ENCODE peak calls at places on chromosomes 16 and 17, in nine cellular contexts. One of them, this sample, is unnamed.

GRCh38 chr16:67673712-67674580 is 7.3 kb downstream of the C16orf86 start:
- DNase-seq in K562: no peak
- DNase-seq in CD8-positive, alpha-beta T cell: no peak
- DNase-seq in AG04450: no peak
- DNase-seq in cardiac muscle cell: no peak
- DNase-seq in CD4-positive, CD25-positive, alpha-beta regulatory T cell: no peak
- DNase-seq in body of pancreas: peak; percentile 82
- DNase-seq in dorsolateral prefrontal cortex: no peak
- DNase-seq in tibial nerve: peak; percentile 47
- DNase-seq in this sample: no peak

GRCh38 chr16:57354311-57354710 is 4.3 kb upstream of the CCL22 start:
- DNase-seq in K562: no peak
- DNase-seq in CD8-positive, alpha-beta T cell: no peak
- DNase-seq in AG04450: no peak
- DNase-seq in cardiac muscle cell: no peak
- DNase-seq in CD4-positive, CD25-positive, alpha-beta regulatory T cell: no peak
- DNase-seq in body of pancreas: no peak
- DNase-seq in dorsolateral prefrontal cortex: no peak
- DNase-seq in tibial nerve: no peak
- DNase-seq in this sample: no peak

GRCh38 chr16:9597967-9598730 is 506.7 kb downstream of the HAPSTR1 start:
- DNase-seq in K562: peak; percentile 71
- DNase-seq in CD8-positive, alpha-beta T cell: no peak
- DNase-seq in AG04450: no peak
- DNase-seq in cardiac muscle cell: no peak
- DNase-seq in CD4-positive, CD25-positive, alpha-beta regulatory T cell: no peak
- DNase-seq in body of pancreas: no peak
- DNase-seq in dorsolateral prefrontal cortex: no peak
- DNase-seq in tibial nerve: no peak
- DNase-seq in this sample: no peak

GRCh38 chr17:79114455-79115301 is 40.1 kb downstream of the ENGASE start:
- DNase-seq in K562: no peak
- DNase-seq in CD8-positive, alpha-beta T cell: no peak
- DNase-seq in AG04450: no peak
- DNase-seq in cardiac muscle cell: peak; percentile 47
- DNase-seq in CD4-positive, CD25-positive, alpha-beta regulatory T cell: no peak
- DNase-seq in body of pancreas: peak; percentile 66
- DNase-seq in dorsolateral prefrontal cortex: no peak
- DNase-seq in tibial nerve: peak; percentile 19
- DNase-seq in this sample: no peak

GRCh38 chr16:47779201-47780016 is 318.3 kb downstream of the PHKB start:
- DNase-seq in K562: peak; percentile 52
- DNase-seq in CD8-positive, alpha-beta T cell: peak; percentile 12
- DNase-seq in AG04450: no peak
- DNase-seq in cardiac muscle cell: no peak
- DNase-seq in CD4-positive, CD25-positive, alpha-beta regulatory T cell: peak; percentile 3
- DNase-seq in body of pancreas: no peak
- DNase-seq in dorsolateral prefrontal cortex: peak; percentile 46
- DNase-seq in tibial nerve: no peak
- DNase-seq in this sample: no peak

GRCh38 chr16:15765116-15765515 is 91.7 kb downstream of the MYH11 start:
- DNase-seq in K562: no peak
- DNase-seq in CD8-positive, alpha-beta T cell: no peak
- DNase-seq in AG04450: no peak
- DNase-seq in cardiac muscle cell: no peak
- DNase-seq in CD4-positive, CD25-positive, alpha-beta regulatory T cell: no peak
- DNase-seq in body of pancreas: no peak
- DNase-seq in dorsolateral prefrontal cortex: no peak
- DNase-seq in tibial nerve: no peak
- DNase-seq in this sample: no peak

GRCh38 chr17:40938981-40939380 is 1.5 kb upstream of the KRT23 start:
- DNase-seq in K562: no peak
- DNase-seq in CD8-positive, alpha-beta T cell: no peak
- DNase-seq in AG04450: no peak
- DNase-seq in cardiac muscle cell: no peak
- DNase-seq in CD4-positive, CD25-positive, alpha-beta regulatory T cell: no peak
- DNase-seq in body of pancreas: no peak
- DNase-seq in dorsolateral prefrontal cortex: no peak
- DNase-seq in tibial nerve: no peak
- DNase-seq in this sample: no peak

GRCh38 chr17:74276561-74277009 is 2.6 kb downstream of the DNAI2 start:
- DNase-seq in K562: no peak
- DNase-seq in CD8-positive, alpha-beta T cell: no peak
- DNase-seq in AG04450: no peak
- DNase-seq in cardiac muscle cell: no peak
- DNase-seq in CD4-positive, CD25-positive, alpha-beta regulatory T cell: no peak
- DNase-seq in body of pancreas: no peak
- DNase-seq in dorsolateral prefrontal cortex: peak; percentile 38
- DNase-seq in tibial nerve: peak; percentile 36
- DNase-seq in this sample: no peak

GRCh38 chr16:23784811-23785447 is 30.1 kb downstream of the CHP2 start:
- DNase-seq in K562: peak; percentile 79
- DNase-seq in CD8-positive, alpha-beta T cell: no peak
- DNase-seq in AG04450: no peak
- DNase-seq in cardiac muscle cell: no peak
- DNase-seq in CD4-positive, CD25-positive, alpha-beta regulatory T cell: no peak
- DNase-seq in body of pancreas: no peak
- DNase-seq in dorsolateral prefrontal cortex: no peak
- DNase-seq in tibial nerve: no peak
- DNase-seq in this sample: peak; percentile 91

GRCh38 chr17:46851029-46851741 is at the start of gene WNT9B:
- DNase-seq in K562: peak; percentile 79
- DNase-seq in CD8-positive, alpha-beta T cell: no peak
- DNase-seq in AG04450: no peak
- DNase-seq in cardiac muscle cell: peak; percentile 79
- DNase-seq in CD4-positive, CD25-positive, alpha-beta regulatory T cell: no peak
- DNase-seq in body of pancreas: peak; percentile 69
- DNase-seq in dorsolateral prefrontal cortex: no peak
- DNase-seq in tibial nerve: no peak
- DNase-seq in this sample: no peak

GRCh38 chr16:27428035-27428785 is 26.2 kb downstream of the IL21R start:
- DNase-seq in K562: no peak
- DNase-seq in CD8-positive, alpha-beta T cell: peak; percentile 9
- DNase-seq in AG04450: no peak
- DNase-seq in cardiac muscle cell: no peak
- DNase-seq in CD4-positive, CD25-positive, alpha-beta regulatory T cell: no peak
- DNase-seq in body of pancreas: no peak
- DNase-seq in dorsolateral prefrontal cortex: no peak
- DNase-seq in tibial nerve: no peak
- DNase-seq in this sample: no peak

GRCh38 chr17:38533706-38534497 is 71.8 kb downstream of the SRCIN1 start:
- DNase-seq in K562: no peak
- DNase-seq in CD8-positive, alpha-beta T cell: no peak
- DNase-seq in AG04450: no peak
- DNase-seq in cardiac muscle cell: no peak
- DNase-seq in CD4-positive, CD25-positive, alpha-beta regulatory T cell: no peak
- DNase-seq in body of pancreas: no peak
- DNase-seq in dorsolateral prefrontal cortex: no peak
- DNase-seq in tibial nerve: no peak
- DNase-seq in this sample: no peak

GRCh38 chr16:88917146-88917914 is 50.9 kb upstream of the PABPN1L start:
- DNase-seq in K562: no peak
- DNase-seq in CD8-positive, alpha-beta T cell: no peak
- DNase-seq in AG04450: no peak
- DNase-seq in cardiac muscle cell: peak; percentile 63
- DNase-seq in CD4-positive, CD25-positive, alpha-beta regulatory T cell: no peak
- DNase-seq in body of pancreas: no peak
- DNase-seq in dorsolateral prefrontal cortex: no peak
- DNase-seq in tibial nerve: no peak
- DNase-seq in this sample: no peak

GRCh38 chr16:75267631-75268264 is 16.3 kb upstream of the BCAR1 start:
- DNase-seq in K562: no peak
- DNase-seq in CD8-positive, alpha-beta T cell: no peak
- DNase-seq in AG04450: no peak
- DNase-seq in cardiac muscle cell: peak; percentile 90
- DNase-seq in CD4-positive, CD25-positive, alpha-beta regulatory T cell: no peak
- DNase-seq in body of pancreas: peak; percentile 95
- DNase-seq in dorsolateral prefrontal cortex: peak; percentile 71
- DNase-seq in tibial nerve: no peak
- DNase-seq in this sample: no peak

GRCh38 chr16:78487471-78487870 is 388.0 kb downstream of the WWOX start:
- DNase-seq in K562: no peak
- DNase-seq in CD8-positive, alpha-beta T cell: no peak
- DNase-seq in AG04450: no peak
- DNase-seq in cardiac muscle cell: no peak
- DNase-seq in CD4-positive, CD25-positive, alpha-beta regulatory T cell: no peak
- DNase-seq in body of pancreas: no peak
- DNase-seq in dorsolateral prefrontal cortex: no peak
- DNase-seq in tibial nerve: no peak
- DNase-seq in this sample: no peak

GRCh38 chr16:89912143-89912542 is 6.5 kb upstream of the MC1R start:
- DNase-seq in K562: no peak
- DNase-seq in CD8-positive, alpha-beta T cell: no peak
- DNase-seq in AG04450: no peak
- DNase-seq in cardiac muscle cell: no peak
- DNase-seq in CD4-positive, CD25-positive, alpha-beta regulatory T cell: no peak
- DNase-seq in body of pancreas: no peak
- DNase-seq in dorsolateral prefrontal cortex: no peak
- DNase-seq in tibial nerve: no peak
- DNase-seq in this sample: no peak

GRCh38 chr17:18230288-18231141 is 5.1 kb downstream of the LLGL1 start:
- DNase-seq in K562: no peak
- DNase-seq in CD8-positive, alpha-beta T cell: no peak
- DNase-seq in AG04450: no peak
- DNase-seq in cardiac muscle cell: no peak
- DNase-seq in CD4-positive, CD25-positive, alpha-beta regulatory T cell: no peak
- DNase-seq in body of pancreas: no peak
- DNase-seq in dorsolateral prefrontal cortex: peak; percentile 83
- DNase-seq in tibial nerve: no peak
- DNase-seq in this sample: no peak

GRCh38 chr16:88585269-88585668 is 15.1 kb downstream of the ZC3H18 start:
- DNase-seq in K562: no peak
- DNase-seq in CD8-positive, alpha-beta T cell: no peak
- DNase-seq in AG04450: no peak
- DNase-seq in cardiac muscle cell: no peak
- DNase-seq in CD4-positive, CD25-positive, alpha-beta regulatory T cell: no peak
- DNase-seq in body of pancreas: no peak
- DNase-seq in dorsolateral prefrontal cortex: no peak
- DNase-seq in tibial nerve: no peak
- DNase-seq in this sample: no peak

GRCh38 chr17:5667871-5668270 is 83.6 kb upstream of the NLRP1 start:
- DNase-seq in K562: no peak
- DNase-seq in CD8-positive, alpha-beta T cell: no peak
- DNase-seq in AG04450: no peak
- DNase-seq in cardiac muscle cell: no peak
- DNase-seq in CD4-positive, CD25-positive, alpha-beta regulatory T cell: no peak
- DNase-seq in body of pancreas: no peak
- DNase-seq in dorsolateral prefrontal cortex: no peak
- DNase-seq in tibial nerve: no peak
- DNase-seq in this sample: no peak

GRCh38 chr17:81085420-81085911 is 50.5 kb downstream of the BAIAP2 start:
- DNase-seq in K562: no peak
- DNase-seq in CD8-positive, alpha-beta T cell: no peak
- DNase-seq in AG04450: no peak
- DNase-seq in cardiac muscle cell: no peak
- DNase-seq in CD4-positive, CD25-positive, alpha-beta regulatory T cell: no peak
- DNase-seq in body of pancreas: peak; percentile 40
- DNase-seq in dorsolateral prefrontal cortex: no peak
- DNase-seq in tibial nerve: no peak
- DNase-seq in this sample: no peak

GRCh38 chr17:72683506-72684404 is 408.7 kb downstream of the SLC39A11 start:
- DNase-seq in K562: no peak
- DNase-seq in CD8-positive, alpha-beta T cell: no peak
- DNase-seq in AG04450: peak; percentile 79
- DNase-seq in cardiac muscle cell: peak; percentile 5
- DNase-seq in CD4-positive, CD25-positive, alpha-beta regulatory T cell: no peak
- DNase-seq in body of pancreas: peak; percentile 71
- DNase-seq in dorsolateral prefrontal cortex: no peak
- DNase-seq in tibial nerve: no peak
- DNase-seq in this sample: peak; percentile 75

GRCh38 chr17:76713765-76714164 is 3.0 kb upstream of the MXRA7 start:
- DNase-seq in K562: no peak
- DNase-seq in CD8-positive, alpha-beta T cell: no peak
- DNase-seq in AG04450: no peak
- DNase-seq in cardiac muscle cell: no peak
- DNase-seq in CD4-positive, CD25-positive, alpha-beta regulatory T cell: no peak
- DNase-seq in body of pancreas: no peak
- DNase-seq in dorsolateral prefrontal cortex: no peak
- DNase-seq in tibial nerve: no peak
- DNase-seq in this sample: no peak

GRCh38 chr17:28912281-28912937 is 9.5 kb upstream of the DHRS13 start:
- DNase-seq in K562: peak; percentile 91
- DNase-seq in CD8-positive, alpha-beta T cell: no peak
- DNase-seq in AG04450: no peak
- DNase-seq in cardiac muscle cell: no peak
- DNase-seq in CD4-positive, CD25-positive, alpha-beta regulatory T cell: no peak
- DNase-seq in body of pancreas: no peak
- DNase-seq in dorsolateral prefrontal cortex: no peak
- DNase-seq in tibial nerve: no peak
- DNase-seq in this sample: no peak

GRCh38 chr16:84738255-84739038 is 38.6 kb downstream of the USP10 start:
- DNase-seq in K562: peak; percentile 76
- DNase-seq in CD8-positive, alpha-beta T cell: peak; percentile 78
- DNase-seq in AG04450: peak; percentile 26
- DNase-seq in cardiac muscle cell: peak; percentile 84
- DNase-seq in CD4-positive, CD25-positive, alpha-beta regulatory T cell: peak; percentile 79
- DNase-seq in body of pancreas: peak; percentile 79
- DNase-seq in dorsolateral prefrontal cortex: peak; percentile 71
- DNase-seq in tibial nerve: peak; percentile 71
- DNase-seq in this sample: no peak
- H3K27ac ChIP-seq in K562: no peak overlapping the region
- H3K27ac ChIP-seq in CD8-positive, alpha-beta T cell: no peak overlapping the region
- H3K27ac ChIP-seq in AG04450: no peak overlapping the region
- H3K27ac ChIP-seq in cardiac muscle cell: no peak overlapping the region
- H3K27ac ChIP-seq in CD4-positive, CD25-positive, alpha-beta regulatory T cell: no peak overlapping the region
- H3K27ac ChIP-seq in body of pancreas: no peak overlapping the region
- H3K27ac ChIP-seq in dorsolateral prefrontal cortex: peak overlapping the region; percentile 16
- H3K27ac ChIP-seq in tibial nerve: no peak overlapping the region
- H3K27ac ChIP-seq in this sample: peak overlapping the region; percentile 5

GRCh38 chr16:52925143-52925542 is 127.6 kb downstream of the CHD9NB start:
- DNase-seq in K562: no peak
- DNase-seq in CD8-positive, alpha-beta T cell: no peak
- DNase-seq in AG04450: no peak
- DNase-seq in cardiac muscle cell: no peak
- DNase-seq in CD4-positive, CD25-positive, alpha-beta regulatory T cell: no peak
- DNase-seq in body of pancreas: no peak
- DNase-seq in dorsolateral prefrontal cortex: no peak
- DNase-seq in tibial nerve: no peak
- DNase-seq in this sample: no peak
- H3K27ac ChIP-seq in K562: no peak overlapping the region
- H3K27ac ChIP-seq in CD8-positive, alpha-beta T cell: no peak overlapping the region
- H3K27ac ChIP-seq in AG04450: no peak overlapping the region
- H3K27ac ChIP-seq in cardiac muscle cell: no peak overlapping the region
- H3K27ac ChIP-seq in CD4-positive, CD25-positive, alpha-beta regulatory T cell: no peak overlapping the region
- H3K27ac ChIP-seq in body of pancreas: no peak overlapping the region
- H3K27ac ChIP-seq in dorsolateral prefrontal cortex: no peak overlapping the region
- H3K27ac ChIP-seq in tibial nerve: no peak overlapping the region
- H3K27ac ChIP-seq in this sample: no peak overlapping the region

GRCh38 chr16:85541181-85541580 is 71.9 kb upstream of the GSE1 start:
- DNase-seq in K562: no peak
- DNase-seq in CD8-positive, alpha-beta T cell: no peak
- DNase-seq in AG04450: no peak
- DNase-seq in cardiac muscle cell: no peak
- DNase-seq in CD4-positive, CD25-positive, alpha-beta regulatory T cell: no peak
- DNase-seq in body of pancreas: no peak
- DNase-seq in dorsolateral prefrontal cortex: no peak
- DNase-seq in tibial nerve: no peak
- DNase-seq in this sample: no peak
- H3K27ac ChIP-seq in K562: peak overlapping the region; percentile 27
- H3K27ac ChIP-seq in CD8-positive, alpha-beta T cell: no peak overlapping the region
- H3K27ac ChIP-seq in AG04450: no peak overlapping the region
- H3K27ac ChIP-seq in cardiac muscle cell: no peak overlapping the region
- H3K27ac ChIP-seq in CD4-positive, CD25-positive, alpha-beta regulatory T cell: no peak overlapping the region
- H3K27ac ChIP-seq in body of pancreas: no peak overlapping the region
- H3K27ac ChIP-seq in dorsolateral prefrontal cortex: no peak overlapping the region
- H3K27ac ChIP-seq in tibial nerve: peak overlapping the region; percentile 34
- H3K27ac ChIP-seq in this sample: no peak overlapping the region

GRCh38 chr16:1561836-1562235 is 28.4 kb downstream of the TMEM204 start:
- DNase-seq in K562: no peak
- DNase-seq in CD8-positive, alpha-beta T cell: no peak
- DNase-seq in AG04450: no peak
- DNase-seq in cardiac muscle cell: no peak
- DNase-seq in CD4-positive, CD25-positive, alpha-beta regulatory T cell: no peak
- DNase-seq in body of pancreas: no peak
- DNase-seq in dorsolateral prefrontal cortex: no peak
- DNase-seq in tibial nerve: no peak
- DNase-seq in this sample: no peak
- H3K27ac ChIP-seq in K562: no peak overlapping the region
- H3K27ac ChIP-seq in CD8-positive, alpha-beta T cell: no peak overlapping the region
- H3K27ac ChIP-seq in AG04450: no peak overlapping the region
- H3K27ac ChIP-seq in cardiac muscle cell: no peak overlapping the region
- H3K27ac ChIP-seq in CD4-positive, CD25-positive, alpha-beta regulatory T cell: no peak overlapping the region
- H3K27ac ChIP-seq in body of pancreas: no peak overlapping the region
- H3K27ac ChIP-seq in dorsolateral prefrontal cortex: no peak overlapping the region
- H3K27ac ChIP-seq in tibial nerve: no peak overlapping the region
- H3K27ac ChIP-seq in this sample: no peak overlapping the region